ENCODE peak calls at places on chromosomes 11 and 22, in four cellular contexts. E, L, B and A are unnamed samples.

GRCh38 chr11:28058333-28058732 is 49.6 kb downstream of the KIF18A start:
- DNase-seq in B (no peak), E (no peak), L (peak; percentile 1), A (no peak)

GRCh38 chr11:75762885-75763284 is 5.7 kb upstream of the DGAT2 start:
- DNase-seq in E (no peak), B (no peak), L (peak; percentile 88), A (no peak)

GRCh38 chr11:36022891-36023290 is 79.0 kb downstream of the LDLRAD3 start:
- DNase-seq in L (no peak), E (no peak), B (no peak), A (no peak)

GRCh38 chr22:28249402-28249801 is 330.3 kb upstream of the PITPNB start:
- DNase-seq in L (no peak), B (no peak), E (peak; percentile 17), A (no peak)

GRCh38 chr22:33328789-33329296 is 270.7 kb upstream of the SYN3 start:
- DNase-seq in L (peak; percentile 55), B (no peak), E (no peak), A (no peak)

GRCh38 chr11:8038811-8039529 is 42.0 kb upstream of the TUB start:
- DNase-seq in E (no peak), L (no peak), B (no peak), A (no peak)

GRCh38 chr22:35629406-35630234 is 12.5 kb upstream of the MB start:
- DNase-seq in B (peak; percentile 61), L (no peak), E (no peak), A (peak; percentile 37)

GRCh38 chr11:1062075-1062820 is 12.4 kb upstream of the MUC2 start:
- DNase-seq in L (no peak), E (no peak), B (no peak), A (no peak)

GRCh38 chr22:50456026-50456425 is 18.8 kb downstream of the SBF1 start:
- DNase-seq in L (no peak), E (no peak), B (no peak), A (no peak)

GRCh38 chr11:122659676-122660571 is 4.4 kb downstream of the UBASH3B start:
- DNase-seq in B (no peak), L (no peak), E (no peak), A (no peak)

GRCh38 chr11:130121430-130121978 is 38.1 kb upstream of the ST14 start:
- DNase-seq in L (no peak), B (no peak), E (no peak), A (no peak)

GRCh38 chr11:71283960-71284359 is 31.6 kb upstream of the SHANK2 start:
- DNase-seq in E (no peak), B (no peak), L (peak; percentile 62), A (no peak)

GRCh38 chr22:17695986-17696385 is 57.4 kb downstream of the BCL2L13 start:
- DNase-seq in L (no peak), B (no peak), E (no peak), A (no peak)

DNA sequence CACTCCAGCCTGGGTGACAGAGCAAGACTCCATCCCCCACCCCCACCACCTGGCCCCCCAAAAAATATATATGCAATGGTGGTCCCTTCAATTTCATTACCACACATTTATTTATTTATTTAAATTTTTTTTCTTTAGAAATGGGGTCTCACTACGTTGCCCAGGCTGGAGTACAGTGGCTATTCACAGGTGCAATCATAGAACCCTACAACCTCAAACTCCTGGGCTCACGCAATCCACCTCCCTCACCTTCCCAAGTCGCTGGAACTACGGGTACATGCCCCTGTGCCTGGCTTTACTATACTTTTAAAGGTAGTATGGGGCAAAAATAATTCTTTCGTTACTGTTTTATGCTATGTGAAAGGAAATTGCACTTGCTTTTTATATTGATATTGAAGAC is 50.9 kb upstream of the EP300 start:
- DNase-seq in E (no peak), B (no peak), L (no peak), A (no peak)
- TF ChIP-seq ZBTB33 in E (no peak), B (no peak), L (no peak), A (no peak)

DNA sequence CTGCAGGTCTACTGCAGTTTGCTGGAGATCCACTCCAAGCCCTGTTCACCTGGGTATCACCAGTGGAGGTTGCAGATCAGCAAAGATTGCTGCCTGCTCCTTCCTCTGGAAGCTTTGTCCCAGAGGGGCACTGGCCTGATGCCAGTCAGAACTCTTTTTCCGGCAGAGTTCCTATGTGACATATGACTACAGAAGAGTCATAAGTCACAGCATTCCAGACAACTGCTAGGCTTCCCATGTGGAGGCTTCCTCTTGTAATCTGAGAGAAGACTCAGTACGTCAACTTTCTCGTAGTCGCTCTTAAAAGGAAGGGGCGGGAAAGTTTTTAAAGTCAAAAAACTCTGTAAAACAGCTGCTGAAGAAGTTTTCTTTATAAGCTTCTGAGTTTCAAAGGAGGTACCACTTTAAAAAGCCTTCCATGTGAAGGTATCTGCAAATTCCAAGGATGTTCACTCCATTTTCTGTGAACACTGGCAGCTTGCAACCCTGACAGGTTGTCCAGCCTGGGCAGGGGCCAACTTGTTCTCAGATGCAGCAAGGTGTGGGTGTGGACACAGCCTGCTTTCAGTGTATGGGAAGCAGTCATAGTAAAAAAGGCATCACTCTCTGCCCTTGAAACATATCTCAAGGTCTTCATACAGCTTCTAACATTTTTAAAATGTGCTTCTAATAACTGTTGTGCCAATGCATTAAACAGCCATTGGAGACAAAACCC is 97.8 kb downstream of the ME3 start:
- DNase-seq in L (no peak), E (no peak), B (no peak), A (no peak)
- H3K9ac ChIP-seq in L (no peak overlapping the region), E (peak overlapping the region; percentile 12), B (no peak overlapping the region), A (no peak overlapping the region)

DNA sequence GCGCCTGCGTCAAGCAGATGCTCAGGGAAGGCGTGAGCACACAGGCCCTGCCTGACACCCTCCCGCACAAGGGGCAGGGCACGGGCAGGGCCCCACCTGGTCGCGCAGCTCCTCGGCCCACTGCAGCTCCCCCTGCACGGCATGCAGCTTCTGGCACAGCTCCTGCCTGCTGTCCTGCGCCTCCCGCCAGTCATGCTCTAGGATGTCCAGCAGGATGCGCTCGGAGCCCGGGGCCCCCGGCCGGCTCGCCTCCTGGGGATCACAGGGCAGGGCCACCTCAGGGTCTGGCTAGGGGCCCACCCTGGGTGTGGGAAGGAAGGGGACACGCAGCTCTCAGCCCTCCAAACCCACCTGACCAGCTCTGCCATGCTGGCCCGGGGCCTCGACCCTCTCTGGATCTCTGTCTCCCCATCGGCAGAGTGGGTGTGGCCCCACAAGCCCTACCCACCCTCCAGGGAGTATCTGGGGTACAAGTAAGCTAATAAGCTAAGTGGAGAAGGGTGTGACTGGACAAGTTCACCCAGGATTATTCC is 10.7 kb downstream of the CARD10 start:
- DNase-seq in E (no peak), L (no peak), B (no peak), A (no peak)
- TF ChIP-seq CHD2 in E (no peak), L (no peak), B (no peak), A (no peak)

GRCh38 chr11:9950462-9950861 is 286.6 kb downstream of the SWAP70 start:
- DNase-seq in B (no peak), E (no peak), L (peak; percentile 27), A (no peak)
- TF ChIP-seq ZBTB33 in B (no peak), E (no peak), L (no peak), A (no peak)

GRCh38 chr22:30970356-30970746 is 1.3 kb downstream of the TUG1 start:
- DNase-seq in E (no peak), B (no peak), L (no peak), A (no peak)
- H3K9ac ChIP-seq in E (peak overlapping the region; percentile 93), B (peak overlapping the region; percentile 77), L (peak overlapping the region; percentile 84), A (peak overlapping the region; percentile 95)

DNA sequence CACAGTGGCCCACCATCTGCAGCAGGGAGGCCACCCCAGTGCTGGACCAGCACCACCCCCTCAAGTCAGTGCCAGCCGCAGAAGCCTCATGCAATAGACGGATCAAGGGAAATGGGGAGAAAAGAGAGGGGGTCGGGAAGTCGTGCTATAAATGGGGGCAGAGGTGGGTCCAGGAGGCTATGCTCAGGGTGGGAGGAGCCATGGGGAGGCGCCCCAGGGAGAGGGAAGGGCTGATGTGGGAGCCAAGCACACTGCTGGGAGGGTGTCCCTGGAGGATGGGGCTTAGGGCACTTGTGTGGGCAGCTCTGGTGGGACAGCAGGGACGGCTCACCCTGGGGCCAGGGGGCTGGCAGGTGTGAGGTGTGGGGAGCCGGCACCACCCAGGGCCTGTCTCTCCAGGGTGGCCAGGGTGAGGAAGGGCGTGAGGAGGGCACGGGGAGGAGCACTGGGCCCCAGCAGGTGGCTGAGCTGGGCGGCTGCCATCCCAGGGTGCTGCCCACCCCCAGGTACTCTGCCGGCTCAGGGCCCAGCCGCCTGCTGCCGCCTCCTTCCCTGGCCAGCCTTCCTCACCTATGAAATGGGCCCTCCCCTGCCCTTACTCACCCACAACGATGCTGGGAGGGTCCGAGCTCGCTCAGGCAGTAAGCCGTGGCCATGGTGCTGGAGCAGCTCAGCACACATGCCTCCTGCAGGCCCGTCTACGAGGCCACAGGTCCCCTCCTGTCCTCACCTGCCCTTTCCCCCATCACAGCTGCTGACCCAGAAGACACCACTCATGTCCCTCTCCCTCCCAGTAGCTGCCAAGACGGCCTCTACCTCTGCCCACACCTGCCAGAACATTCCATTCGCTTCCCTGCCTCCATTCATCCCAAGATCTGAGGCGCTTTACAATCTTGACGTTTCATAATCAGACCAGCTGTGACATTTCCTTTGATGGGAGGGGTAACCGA is 17.9 kb downstream of the PHLDA2 start:
- DNase-seq in B (no peak), E (peak; percentile 41), L (no peak), A (no peak)
- TF ChIP-seq CHD2 in B (no peak), E (no peak), L (no peak), A (no peak)

GRCh38 chr11:128354476-128354875 is 232.9 kb downstream of the ETS1 start:
- DNase-seq in L (no peak), E (no peak), B (no peak), A (no peak)

GRCh38 chr11:128349650-128350296 is 237.6 kb downstream of the ETS1 start:
- DNase-seq in E (no peak), B (no peak), L (no peak), A (no peak)

GRCh38 chr11:128346808-128347207 is 240.6 kb downstream of the ETS1 start:
- DNase-seq in E (no peak), L (no peak), B (no peak), A (no peak)

GRCh38 chr11:128355558-128355957 is 231.8 kb downstream of the ETS1 start:
- DNase-seq in E (no peak), L (no peak), B (no peak), A (no peak)

GRCh38 chr11:128351168-128351567 is 236.2 kb downstream of the ETS1 start:
- DNase-seq in L (no peak), B (no peak), E (no peak), A (no peak)
- TF ChIP-seq ZBTB33 in L (no peak), B (no peak), E (no peak), A (no peak)

GRCh38 chr22:46517255-46517761 is 20.1 kb downstream of the CELSR1 start:
- DNase-seq in B (no peak), L (no peak), E (no peak), A (no peak)

GRCh38 chr22:46514592-46515207 is 22.7 kb downstream of the CELSR1 start:
- DNase-seq in E (no peak), L (no peak), B (no peak), A (no peak)

GRCh38 chr22:46516638-46517037 is 20.8 kb downstream of the CELSR1 start:
- DNase-seq in E (no peak), B (no peak), L (no peak), A (no peak)

GRCh38 chr22:46513908-46514550 is 23.4 kb downstream of the CELSR1 start:
- DNase-seq in B (peak; percentile 23), L (no peak), E (no peak), A (no peak)

GRCh38 chr22:46515208-46516111 is 22.0 kb downstream of the CELSR1 start:
- DNase-seq in L (no peak), E (peak; percentile 32), B (no peak), A (no peak)
- H3K9ac ChIP-seq in L (no peak overlapping the region), E (no peak overlapping the region), B (no peak overlapping the region), A (no peak overlapping the region)